ENCODE peak calls at places on chromosomes 4 and X, in nine cellular contexts. W, G, N, M, K, Y, I, L and O are unnamed samples.

GRCh38 chr4:89358935-89359364 is 51.4 kb upstream of the GPRIN3 start:
- DNase-seq in L (no peak), M (no peak), K (no peak), Y (no peak), N (no peak), G (no peak), I (no peak), W (no peak), O (no peak)

GRCh38 chr4:143337600-143338287 is 1.1 kb downstream of the GAB1 start:
- DNase-seq in W (peak), N (no peak), Y (peak), K (peak), M (peak), G (no peak), I (no peak), L (peak), O (peak)

GRCh38 chrX:46325312-46325877 is 219.8 kb downstream of the ZNF674 start:
- DNase-seq in K (no peak), G (no peak), I (peak), L (peak), Y (peak), N (no peak), M (peak), W (no peak), O (no peak)

GRCh38 chrX:107684956-107685385 is 56.7 kb downstream of the PRPS1 start:
- DNase-seq in I (no peak), L (no peak), M (peak), W (peak), K (no peak), Y (peak), N (no peak), G (no peak), O (peak)

GRCh38 chr4:2650276-2650675 is 105.9 kb downstream of the TNIP2 start:
- DNase-seq in Y (no peak), N (no peak), I (no peak), G (no peak), M (no peak), L (no peak), W (no peak), K (no peak), O (no peak)

GRCh38 chrX:40513012-40513411 is 67.8 kb upstream of the ATP6AP2 start:
- DNase-seq in M (no peak), G (no peak), I (no peak), N (no peak), W (no peak), L (no peak), Y (no peak), K (no peak), O (no peak)

GRCh38 chrX:142089193-142089592 is 115.9 kb downstream of the MAGEC2 start:
- DNase-seq in W (peak), G (no peak), L (peak), K (no peak), N (no peak), Y (peak), M (no peak), I (no peak), O (peak)

GRCh38 chr4:34850426-34850825 is 1393.9 kb downstream of the ARAP2 start:
- DNase-seq in W (no peak), L (no peak), N (no peak), K (no peak), I (no peak), G (no peak), M (no peak), Y (no peak), O (no peak)

GRCh38 chr4:147367841-147368385 is 113.0 kb upstream of the EDNRA start:
- DNase-seq in G (no peak), K (no peak), M (no peak), N (no peak), W (no peak), I (no peak), L (no peak), Y (no peak), O (no peak)

GRCh38 chr4:145890689-145891088 is 47.9 kb downstream of the ZNF827 start:
- DNase-seq in M (no peak), Y (no peak), L (no peak), I (no peak), N (no peak), G (no peak), K (no peak), W (no peak), O (no peak)

GRCh38 chrX:11367609-11368430 is 74.6 kb downstream of the AMELX start:
- DNase-seq in Y (peak), I (no peak), K (no peak), W (no peak), N (no peak), L (no peak), G (no peak), M (no peak), O (no peak)

GRCh38 chr4:26015133-26015651 is 101.2 kb downstream of the SMIM20 start:
- DNase-seq in G (no peak), Y (peak), K (no peak), I (no peak), W (no peak), N (no peak), L (peak), M (no peak), O (peak)

GRCh38 chr4:71259911-71260331 is 78.9 kb upstream of the SLC4A4 start:
- DNase-seq in N (no peak), W (peak), L (no peak), M (no peak), I (no peak), G (no peak), K (no peak), Y (no peak), O (peak)

GRCh38 chr4:4599886-4600285 is 58.0 kb upstream of the STX18 start:
- DNase-seq in G (peak), L (no peak), I (no peak), Y (no peak), K (no peak), W (no peak), M (no peak), N (no peak), O (no peak)

GRCh38 chr4:152693875-152694274 is 14.1 kb upstream of the TMEM154 start:
- DNase-seq in M (no peak), N (no peak), L (no peak), I (no peak), K (no peak), G (no peak), W (no peak), Y (no peak), O (no peak)

GRCh38 chrX:106039920-106040319 is 1.4 kb upstream of the SERPINA7 start:
- DNase-seq in I (no peak), K (no peak), L (no peak), W (no peak), G (no peak), Y (peak), M (peak), N (no peak), O (no peak)

GRCh38 chr4:19983072-19983471 is 268.6 kb upstream of the SLIT2 start:
- DNase-seq in I (no peak), L (peak), K (no peak), G (no peak), W (no peak), Y (peak), M (no peak), N (no peak), O (no peak)

GRCh38 chr4:7616193-7616592 is 181.5 kb upstream of the PSAPL1 start:
- DNase-seq in Y (no peak), N (no peak), G (no peak), K (no peak), L (no peak), M (no peak), I (no peak), W (no peak), O (no peak)

GRCh38 chr4:121991968-121992367 is 40.1 kb upstream of the TRPC3 start:
- DNase-seq in N (no peak), W (no peak), L (no peak), G (no peak), M (no peak), I (no peak), K (no peak), Y (no peak), O (no peak)

GRCh38 chr4:73139991-73140390 is 70.5 kb upstream of the COX18 start:
- DNase-seq in Y (peak), M (no peak), I (no peak), G (no peak), K (no peak), L (no peak), W (peak), N (no peak), O (peak)

GRCh38 chr4:1297456-1298325 is 8.0 kb downstream of the MAEA start:
- DNase-seq in K (no peak), M (no peak), N (no peak), G (no peak), L (no peak), Y (no peak), W (no peak), I (no peak), O (no peak)